ENCODE peak calls at places on chromosomes 11 and 22, in ten cellular contexts. One of them, this sample, is unnamed.

GRCh38 chr11:91981995-91982394 is 242.6 kb upstream of the FAT3 start:
- DNase-seq in fibroblast of the aortic adventitia: peak; percentile 91
- DNase-seq in HFFc6: peak; percentile 96
- DNase-seq in NB4: no peak
- DNase-seq in mucosa of descending colon: peak; percentile 20
- DNase-seq in astrocyte of the spinal cord: peak; percentile 99
- DNase-seq in cardiac fibroblast: peak; percentile 94
- DNase-seq in endothelial cell: no peak
- DNase-seq in activated CD8-positive, alpha-beta T cell treated with anti-CD3 and anti-CD28 coated beads for 36 hours: no peak
- DNase-seq in cardiac muscle cell: no peak
- DNase-seq in this sample: no peak

GRCh38 chr11:36534276-36534675 is 24.2 kb upstream of the TRAF6 start:
- DNase-seq in fibroblast of the aortic adventitia: no peak
- DNase-seq in HFFc6: no peak
- DNase-seq in NB4: no peak
- DNase-seq in mucosa of descending colon: no peak
- DNase-seq in astrocyte of the spinal cord: no peak
- DNase-seq in cardiac fibroblast: no peak
- DNase-seq in endothelial cell: no peak
- DNase-seq in activated CD8-positive, alpha-beta T cell treated with anti-CD3 and anti-CD28 coated beads for 36 hours: no peak
- DNase-seq in cardiac muscle cell: no peak
- DNase-seq in this sample: no peak

GRCh38 chr22:36147196-36147788 is 13.3 kb downstream of the APOL3 start:
- DNase-seq in fibroblast of the aortic adventitia: no peak
- DNase-seq in HFFc6: no peak
- DNase-seq in NB4: no peak
- DNase-seq in mucosa of descending colon: no peak
- DNase-seq in astrocyte of the spinal cord: no peak
- DNase-seq in cardiac fibroblast: peak; percentile 19
- DNase-seq in endothelial cell: no peak
- DNase-seq in activated CD8-positive, alpha-beta T cell treated with anti-CD3 and anti-CD28 coated beads for 36 hours: no peak
- DNase-seq in cardiac muscle cell: no peak
- DNase-seq in this sample: no peak

GRCh38 chr22:16866167-16866566 is 41.0 kb upstream of the XKR3 start:
- DNase-seq in fibroblast of the aortic adventitia: peak; percentile 0
- DNase-seq in HFFc6: no peak
- DNase-seq in NB4: no peak
- DNase-seq in mucosa of descending colon: no peak
- DNase-seq in astrocyte of the spinal cord: no peak
- DNase-seq in cardiac fibroblast: peak; percentile 36
- DNase-seq in endothelial cell: no peak
- DNase-seq in activated CD8-positive, alpha-beta T cell treated with anti-CD3 and anti-CD28 coated beads for 36 hours: no peak
- DNase-seq in cardiac muscle cell: no peak
- DNase-seq in this sample: no peak

GRCh38 chr11:71251761-71252433 is 480 bp downstream of the SHANK2 start:
- DNase-seq in fibroblast of the aortic adventitia: no peak
- DNase-seq in HFFc6: no peak
- DNase-seq in NB4: peak; percentile 69
- DNase-seq in mucosa of descending colon: peak; percentile 71
- DNase-seq in astrocyte of the spinal cord: no peak
- DNase-seq in cardiac fibroblast: peak; percentile 1
- DNase-seq in endothelial cell: peak; percentile 69
- DNase-seq in activated CD8-positive, alpha-beta T cell treated with anti-CD3 and anti-CD28 coated beads for 36 hours: no peak
- DNase-seq in cardiac muscle cell: peak; percentile 73
- DNase-seq in this sample: peak; percentile 84

GRCh38 chr11:40686765-40687164 is 772.7 kb downstream of the LRRC4C start:
- DNase-seq in fibroblast of the aortic adventitia: no peak
- DNase-seq in HFFc6: no peak
- DNase-seq in NB4: no peak
- DNase-seq in mucosa of descending colon: no peak
- DNase-seq in astrocyte of the spinal cord: no peak
- DNase-seq in cardiac fibroblast: no peak
- DNase-seq in endothelial cell: no peak
- DNase-seq in activated CD8-positive, alpha-beta T cell treated with anti-CD3 and anti-CD28 coated beads for 36 hours: no peak
- DNase-seq in cardiac muscle cell: no peak
- DNase-seq in this sample: no peak

GRCh38 chr22:17167486-17167885 is 8.4 kb upstream of the HDHD5 start:
- DNase-seq in fibroblast of the aortic adventitia: no peak
- DNase-seq in HFFc6: no peak
- DNase-seq in NB4: no peak
- DNase-seq in mucosa of descending colon: peak; percentile 36
- DNase-seq in astrocyte of the spinal cord: no peak
- DNase-seq in cardiac fibroblast: no peak
- DNase-seq in endothelial cell: no peak
- DNase-seq in activated CD8-positive, alpha-beta T cell treated with anti-CD3 and anti-CD28 coated beads for 36 hours: no peak
- DNase-seq in cardiac muscle cell: no peak
- DNase-seq in this sample: no peak

GRCh38 chr11:102561636-102562035 is 31.1 kb upstream of the MMP7 start:
- DNase-seq in fibroblast of the aortic adventitia: no peak
- DNase-seq in HFFc6: no peak
- DNase-seq in NB4: no peak
- DNase-seq in mucosa of descending colon: no peak
- DNase-seq in astrocyte of the spinal cord: no peak
- DNase-seq in cardiac fibroblast: no peak
- DNase-seq in endothelial cell: no peak
- DNase-seq in activated CD8-positive, alpha-beta T cell treated with anti-CD3 and anti-CD28 coated beads for 36 hours: no peak
- DNase-seq in cardiac muscle cell: no peak
- DNase-seq in this sample: no peak

GRCh38 chr22:33539902-33540751 is 380.1 kb downstream of the LARGE1 start:
- DNase-seq in fibroblast of the aortic adventitia: peak; percentile 49
- DNase-seq in HFFc6: no peak
- DNase-seq in NB4: no peak
- DNase-seq in mucosa of descending colon: peak; percentile 71
- DNase-seq in astrocyte of the spinal cord: no peak
- DNase-seq in cardiac fibroblast: peak; percentile 38
- DNase-seq in endothelial cell: no peak
- DNase-seq in activated CD8-positive, alpha-beta T cell treated with anti-CD3 and anti-CD28 coated beads for 36 hours: no peak
- DNase-seq in cardiac muscle cell: no peak
- DNase-seq in this sample: no peak

GRCh38 chr11:126817523-126818450 is 182.8 kb downstream of the KIRREL3 start:
- DNase-seq in fibroblast of the aortic adventitia: no peak
- DNase-seq in HFFc6: no peak
- DNase-seq in NB4: no peak
- DNase-seq in mucosa of descending colon: no peak
- DNase-seq in astrocyte of the spinal cord: no peak
- DNase-seq in cardiac fibroblast: no peak
- DNase-seq in endothelial cell: no peak
- DNase-seq in activated CD8-positive, alpha-beta T cell treated with anti-CD3 and anti-CD28 coated beads for 36 hours: no peak
- DNase-seq in cardiac muscle cell: no peak
- DNase-seq in this sample: no peak

GRCh38 chr22:30206964-30207363 is 39.6 kb downstream of the LIF start:
- DNase-seq in fibroblast of the aortic adventitia: peak; percentile 93
- DNase-seq in HFFc6: peak; percentile 94
- DNase-seq in NB4: no peak
- DNase-seq in mucosa of descending colon: no peak
- DNase-seq in astrocyte of the spinal cord: peak; percentile 94
- DNase-seq in cardiac fibroblast: peak; percentile 98
- DNase-seq in endothelial cell: no peak
- DNase-seq in activated CD8-positive, alpha-beta T cell treated with anti-CD3 and anti-CD28 coated beads for 36 hours: no peak
- DNase-seq in cardiac muscle cell: peak; percentile 43
- DNase-seq in this sample: no peak

DNA sequence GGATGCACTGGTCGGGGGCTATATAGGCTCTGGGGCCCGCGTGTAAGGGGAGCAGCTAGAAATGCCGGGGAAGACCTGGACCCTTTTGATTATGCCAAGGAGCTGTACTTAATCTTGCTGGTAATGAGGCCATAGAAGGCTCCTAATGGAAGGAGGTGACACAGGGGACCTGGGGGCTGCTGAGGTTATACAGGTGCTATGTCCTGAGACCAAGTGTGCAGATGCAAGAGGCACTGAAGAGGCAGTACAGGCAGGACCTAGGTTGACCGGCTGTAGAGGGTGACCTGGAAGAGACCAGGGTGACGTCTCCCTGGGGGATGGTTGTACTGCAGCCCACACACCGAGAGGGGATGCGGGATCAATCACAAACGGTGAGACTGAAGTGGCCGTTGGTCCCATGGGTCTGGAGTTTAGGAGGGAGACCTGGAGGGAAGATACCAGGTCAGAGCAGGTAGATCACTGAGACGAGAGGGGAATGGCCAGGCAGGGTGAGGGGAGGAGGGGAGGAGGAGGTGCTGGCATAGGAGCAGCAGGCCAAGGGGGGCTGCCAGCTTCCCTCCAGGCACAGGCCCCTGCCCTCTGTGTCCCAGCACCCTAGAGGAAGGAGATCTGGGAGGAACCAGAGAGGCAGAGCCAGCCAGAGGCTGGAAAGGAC is 6.9 kb downstream of the MAPK8IP2 start:
- DNase-seq in fibroblast of the aortic adventitia: no peak
- DNase-seq in HFFc6: no peak
- DNase-seq in NB4: no peak
- DNase-seq in mucosa of descending colon: no peak
- DNase-seq in astrocyte of the spinal cord: no peak
- DNase-seq in cardiac fibroblast: no peak
- DNase-seq in endothelial cell: no peak
- DNase-seq in activated CD8-positive, alpha-beta T cell treated with anti-CD3 and anti-CD28 coated beads for 36 hours: no peak
- DNase-seq in cardiac muscle cell: no peak
- DNase-seq in this sample: no peak
- TF ChIP-seq CTCF in fibroblast of the aortic adventitia: no peak
- TF ChIP-seq CTCF in HFFc6: no peak
- TF ChIP-seq CTCF in NB4: no peak
- TF ChIP-seq CTCF in mucosa of descending colon: no peak
- TF ChIP-seq CTCF in astrocyte of the spinal cord: no peak
- TF ChIP-seq CTCF in cardiac fibroblast: no peak
- TF ChIP-seq CTCF in endothelial cell: no peak
- TF ChIP-seq CTCF in activated CD8-positive, alpha-beta T cell treated with anti-CD3 and anti-CD28 coated beads for 36 hours: no peak
- TF ChIP-seq CTCF in cardiac muscle cell: no peak
- TF ChIP-seq CTCF in this sample: no peak

GRCh38 chr11:43933608-43934358 is 8.7 kb upstream of the C11orf96 start:
- DNase-seq in fibroblast of the aortic adventitia: peak; percentile 65
- DNase-seq in HFFc6: no peak
- DNase-seq in NB4: no peak
- DNase-seq in mucosa of descending colon: no peak
- DNase-seq in astrocyte of the spinal cord: peak; percentile 55
- DNase-seq in cardiac fibroblast: peak; percentile 33
- DNase-seq in endothelial cell: no peak
- DNase-seq in activated CD8-positive, alpha-beta T cell treated with anti-CD3 and anti-CD28 coated beads for 36 hours: no peak
- DNase-seq in cardiac muscle cell: no peak
- DNase-seq in this sample: peak; percentile 59
- TF ChIP-seq CTCF in fibroblast of the aortic adventitia: no peak
- TF ChIP-seq CTCF in HFFc6: no peak
- TF ChIP-seq CTCF in NB4: no peak
- TF ChIP-seq CTCF in mucosa of descending colon: no peak
- TF ChIP-seq CTCF in astrocyte of the spinal cord: peak; percentile 31
- TF ChIP-seq CTCF in cardiac fibroblast: peak; percentile 23
- TF ChIP-seq CTCF in endothelial cell: no peak
- TF ChIP-seq CTCF in activated CD8-positive, alpha-beta T cell treated with anti-CD3 and anti-CD28 coated beads for 36 hours: no peak
- TF ChIP-seq CTCF in cardiac muscle cell: peak; percentile 32
- TF ChIP-seq CTCF in this sample: no peak

DNA sequence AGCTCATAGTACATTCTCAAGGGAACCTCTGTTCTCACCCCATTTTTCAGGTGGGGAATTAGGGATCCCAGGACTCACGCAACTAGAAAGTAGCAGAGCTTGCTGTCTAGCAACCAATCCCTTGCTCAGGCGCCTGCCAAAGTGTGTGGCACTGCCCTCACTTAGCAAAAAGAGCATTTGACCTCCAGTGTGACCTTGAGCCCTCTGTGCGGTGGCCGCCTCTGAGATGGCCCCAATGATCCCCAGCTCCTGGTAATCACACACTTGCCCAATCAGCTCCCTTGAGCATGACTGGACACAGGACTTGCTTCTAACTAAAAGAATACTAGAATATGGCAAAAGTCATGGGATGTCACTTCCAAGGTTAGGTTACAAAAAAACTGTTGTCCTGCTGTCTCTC is 2.6 kb upstream of the LGALS2 start:
- DNase-seq in fibroblast of the aortic adventitia: no peak
- DNase-seq in HFFc6: no peak
- DNase-seq in NB4: no peak
- DNase-seq in mucosa of descending colon: no peak
- DNase-seq in astrocyte of the spinal cord: no peak
- DNase-seq in cardiac fibroblast: no peak
- DNase-seq in endothelial cell: no peak
- DNase-seq in activated CD8-positive, alpha-beta T cell treated with anti-CD3 and anti-CD28 coated beads for 36 hours: no peak
- DNase-seq in cardiac muscle cell: no peak
- DNase-seq in this sample: no peak
- TF ChIP-seq CTCF in fibroblast of the aortic adventitia: no peak
- TF ChIP-seq CTCF in HFFc6: no peak
- TF ChIP-seq CTCF in NB4: no peak
- TF ChIP-seq CTCF in mucosa of descending colon: no peak
- TF ChIP-seq CTCF in astrocyte of the spinal cord: no peak
- TF ChIP-seq CTCF in cardiac fibroblast: no peak
- TF ChIP-seq CTCF in endothelial cell: no peak
- TF ChIP-seq CTCF in activated CD8-positive, alpha-beta T cell treated with anti-CD3 and anti-CD28 coated beads for 36 hours: no peak
- TF ChIP-seq CTCF in cardiac muscle cell: no peak
- TF ChIP-seq CTCF in this sample: no peak

GRCh38 chr11:106076923-106077608 is at the start of gene KBTBD3:
- DNase-seq in fibroblast of the aortic adventitia: peak; percentile 99
- DNase-seq in HFFc6: peak; percentile 99
- DNase-seq in NB4: peak; percentile 99
- DNase-seq in mucosa of descending colon: peak; percentile 98
- DNase-seq in astrocyte of the spinal cord: peak; percentile 100
- DNase-seq in cardiac fibroblast: peak; percentile 99
- DNase-seq in endothelial cell: peak; percentile 95
- DNase-seq in activated CD8-positive, alpha-beta T cell treated with anti-CD3 and anti-CD28 coated beads for 36 hours: peak; percentile 98
- DNase-seq in cardiac muscle cell: peak; percentile 99
- DNase-seq in this sample: peak; percentile 98

GRCh38 chr11:106070606-106071005 is 6.5 kb downstream of the KBTBD3 start:
- DNase-seq in fibroblast of the aortic adventitia: no peak
- DNase-seq in HFFc6: no peak
- DNase-seq in NB4: no peak
- DNase-seq in mucosa of descending colon: no peak
- DNase-seq in astrocyte of the spinal cord: no peak
- DNase-seq in cardiac fibroblast: peak; percentile 43
- DNase-seq in endothelial cell: no peak
- DNase-seq in activated CD8-positive, alpha-beta T cell treated with anti-CD3 and anti-CD28 coated beads for 36 hours: no peak
- DNase-seq in cardiac muscle cell: no peak
- DNase-seq in this sample: no peak

GRCh38 chr11:106076421-106076922 is 675 bp downstream of the KBTBD3 start:
- DNase-seq in fibroblast of the aortic adventitia: no peak
- DNase-seq in HFFc6: no peak
- DNase-seq in NB4: no peak
- DNase-seq in mucosa of descending colon: peak; percentile 28
- DNase-seq in astrocyte of the spinal cord: no peak
- DNase-seq in cardiac fibroblast: no peak
- DNase-seq in endothelial cell: no peak
- DNase-seq in activated CD8-positive, alpha-beta T cell treated with anti-CD3 and anti-CD28 coated beads for 36 hours: peak; percentile 7
- DNase-seq in cardiac muscle cell: peak; percentile 34
- DNase-seq in this sample: no peak

GRCh38 chr11:106077609-106078517 is at the start of gene AASDHPPT:
- DNase-seq in fibroblast of the aortic adventitia: peak; percentile 46
- DNase-seq in HFFc6: peak; percentile 9
- DNase-seq in NB4: peak; percentile 53
- DNase-seq in mucosa of descending colon: no peak
- DNase-seq in astrocyte of the spinal cord: peak; percentile 68
- DNase-seq in cardiac fibroblast: peak; percentile 62
- DNase-seq in endothelial cell: peak; percentile 54
- DNase-seq in activated CD8-positive, alpha-beta T cell treated with anti-CD3 and anti-CD28 coated beads for 36 hours: no peak
- DNase-seq in cardiac muscle cell: peak; percentile 65
- DNase-seq in this sample: no peak

DNA sequence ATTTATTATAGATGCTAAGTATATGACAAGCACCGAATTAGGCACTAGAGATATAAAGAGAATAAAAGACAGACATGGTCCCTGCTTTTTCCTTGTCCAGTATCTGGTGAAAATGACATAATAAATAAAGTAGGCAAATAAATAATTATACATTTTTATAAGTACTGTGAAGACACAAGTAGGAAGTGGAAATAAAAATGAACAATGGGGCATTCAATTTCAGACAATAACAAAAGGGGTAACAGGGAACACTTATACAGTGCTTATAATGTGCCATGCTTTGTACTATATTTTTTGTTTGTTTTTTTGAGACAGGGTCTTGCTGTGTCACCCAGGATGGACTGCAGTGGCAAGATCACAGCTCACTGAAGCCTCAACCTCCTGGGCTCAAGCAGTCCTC is 4.3 kb downstream of the KBTBD3 start:
- DNase-seq in fibroblast of the aortic adventitia: no peak
- DNase-seq in HFFc6: no peak
- DNase-seq in NB4: no peak
- DNase-seq in mucosa of descending colon: no peak
- DNase-seq in astrocyte of the spinal cord: no peak
- DNase-seq in cardiac fibroblast: no peak
- DNase-seq in endothelial cell: no peak
- DNase-seq in activated CD8-positive, alpha-beta T cell treated with anti-CD3 and anti-CD28 coated beads for 36 hours: no peak
- DNase-seq in cardiac muscle cell: no peak
- DNase-seq in this sample: no peak
- TF ChIP-seq CTCF in fibroblast of the aortic adventitia: no peak
- TF ChIP-seq CTCF in HFFc6: no peak
- TF ChIP-seq CTCF in NB4: no peak
- TF ChIP-seq CTCF in mucosa of descending colon: no peak
- TF ChIP-seq CTCF in astrocyte of the spinal cord: no peak
- TF ChIP-seq CTCF in cardiac fibroblast: no peak
- TF ChIP-seq CTCF in endothelial cell: no peak
- TF ChIP-seq CTCF in activated CD8-positive, alpha-beta T cell treated with anti-CD3 and anti-CD28 coated beads for 36 hours: no peak
- TF ChIP-seq CTCF in cardiac muscle cell: no peak
- TF ChIP-seq CTCF in this sample: no peak